ENCODE peak calls at places on chromosomes 4 and X, in six cellular contexts. One of them, this sample, is unnamed. For H3K4me1, the result is how much of the 10 kb centered on the place peaks cover.

GRCh38 chr4:42654606-42655005 is 2.3 kb downstream of the ATP8A1 start:
- DNase-seq in gastrocnemius medialis: peak
- DNase-seq in right lobe of liver: no peak
- DNase-seq in mammary epithelial cell: peak
- DNase-seq in suprapubic skin: no peak
- DNase-seq in cardiac muscle cell: peak
- DNase-seq in this sample: no peak

GRCh38 chr4:176654565-176655216 is 138.0 kb downstream of the VEGFC start:
- DNase-seq in gastrocnemius medialis: no peak
- DNase-seq in right lobe of liver: no peak
- DNase-seq in mammary epithelial cell: no peak
- DNase-seq in suprapubic skin: no peak
- DNase-seq in cardiac muscle cell: no peak
- DNase-seq in this sample: no peak

GRCh38 chrX:136212557-136213111 is 38.6 kb downstream of the MAP7D3 start:
- DNase-seq in gastrocnemius medialis: no peak
- DNase-seq in right lobe of liver: no peak
- DNase-seq in mammary epithelial cell: no peak
- DNase-seq in suprapubic skin: no peak
- DNase-seq in cardiac muscle cell: no peak
- DNase-seq in this sample: no peak

GRCh38 chr4:143281507-143282169 is 55.0 kb upstream of the GAB1 start:
- DNase-seq in gastrocnemius medialis: no peak
- DNase-seq in right lobe of liver: no peak
- DNase-seq in mammary epithelial cell: no peak
- DNase-seq in suprapubic skin: no peak
- DNase-seq in cardiac muscle cell: no peak
- DNase-seq in this sample: no peak

GRCh38 chr4:151931563-151931962 is 170.8 kb upstream of the GATB start:
- DNase-seq in gastrocnemius medialis: no peak
- DNase-seq in right lobe of liver: no peak
- DNase-seq in mammary epithelial cell: no peak
- DNase-seq in suprapubic skin: no peak
- DNase-seq in cardiac muscle cell: no peak
- DNase-seq in this sample: no peak

GRCh38 chr4:61380865-61381264 is 180.7 kb downstream of the ADGRL3 start:
- DNase-seq in gastrocnemius medialis: no peak
- DNase-seq in right lobe of liver: no peak
- DNase-seq in mammary epithelial cell: no peak
- DNase-seq in suprapubic skin: no peak
- DNase-seq in cardiac muscle cell: no peak
- DNase-seq in this sample: no peak

GRCh38 chr4:148831945-148832344 is 389.7 kb upstream of the NR3C2 start:
- DNase-seq in gastrocnemius medialis: no peak
- DNase-seq in right lobe of liver: no peak
- DNase-seq in mammary epithelial cell: peak
- DNase-seq in suprapubic skin: no peak
- DNase-seq in cardiac muscle cell: peak
- DNase-seq in this sample: no peak

GRCh38 chr4:76558391-76559235 is 123.6 kb downstream of the SHROOM3 start:
- DNase-seq in gastrocnemius medialis: no peak
- DNase-seq in right lobe of liver: no peak
- DNase-seq in mammary epithelial cell: no peak
- DNase-seq in suprapubic skin: no peak
- DNase-seq in cardiac muscle cell: no peak
- DNase-seq in this sample: no peak

GRCh38 chr4:146407669-146408084 is 114.1 kb downstream of the SLC10A7 start:
- DNase-seq in gastrocnemius medialis: no peak
- DNase-seq in right lobe of liver: no peak
- DNase-seq in mammary epithelial cell: peak
- DNase-seq in suprapubic skin: no peak
- DNase-seq in cardiac muscle cell: peak
- DNase-seq in this sample: no peak

GRCh38 chrX:139126493-139126892 is 404.0 kb upstream of the F9 start:
- DNase-seq in gastrocnemius medialis: peak
- DNase-seq in right lobe of liver: no peak
- DNase-seq in mammary epithelial cell: peak
- DNase-seq in suprapubic skin: no peak
- DNase-seq in cardiac muscle cell: no peak
- DNase-seq in this sample: peak

GRCh38 chr4:87974856-87975462 is 555 bp upstream of the SPP1 start:
- DNase-seq in gastrocnemius medialis: no peak
- DNase-seq in right lobe of liver: peak
- DNase-seq in mammary epithelial cell: peak
- DNase-seq in suprapubic skin: no peak
- DNase-seq in cardiac muscle cell: no peak
- DNase-seq in this sample: no peak

GRCh38 chr4:94550352-94550751 is 98.6 kb downstream of the PDLIM5 start:
- DNase-seq in gastrocnemius medialis: no peak
- DNase-seq in right lobe of liver: no peak
- DNase-seq in mammary epithelial cell: no peak
- DNase-seq in suprapubic skin: no peak
- DNase-seq in cardiac muscle cell: no peak
- DNase-seq in this sample: no peak
- H3K4me1 ChIP-seq in gastrocnemius medialis: under half
- H3K4me1 ChIP-seq in right lobe of liver: under half
- H3K4me1 ChIP-seq in mammary epithelial cell: under half
- H3K4me1 ChIP-seq in suprapubic skin: under half
- H3K4me1 ChIP-seq in cardiac muscle cell: half or more
- H3K4me1 ChIP-seq in this sample: under half

GRCh38 chr4:95021099-95021498 is 263.3 kb downstream of the BMPR1B start:
- DNase-seq in gastrocnemius medialis: no peak
- DNase-seq in right lobe of liver: no peak
- DNase-seq in mammary epithelial cell: no peak
- DNase-seq in suprapubic skin: no peak
- DNase-seq in cardiac muscle cell: no peak
- DNase-seq in this sample: no peak
- H3K27ac ChIP-seq in gastrocnemius medialis: no peak
- H3K27ac ChIP-seq in right lobe of liver: no peak
- H3K27ac ChIP-seq in mammary epithelial cell: no peak
- H3K27ac ChIP-seq in suprapubic skin: no peak
- H3K27ac ChIP-seq in cardiac muscle cell: no peak
- H3K27ac ChIP-seq in this sample: no peak

GRCh38 chr4:52714597-52715254 is 36.5 kb downstream of the ERVMER34-1 start:
- DNase-seq in gastrocnemius medialis: no peak
- DNase-seq in right lobe of liver: no peak
- DNase-seq in mammary epithelial cell: no peak
- DNase-seq in suprapubic skin: no peak
- DNase-seq in cardiac muscle cell: peak
- DNase-seq in this sample: no peak

GRCh38 chr4:52712172-52712990 is 38.8 kb downstream of the ERVMER34-1 start:
- DNase-seq in gastrocnemius medialis: peak
- DNase-seq in right lobe of liver: peak
- DNase-seq in mammary epithelial cell: peak
- DNase-seq in suprapubic skin: peak
- DNase-seq in cardiac muscle cell: peak
- DNase-seq in this sample: peak

GRCh38 chr4:52711834-52712171 is 39.4 kb downstream of the ERVMER34-1 start:
- DNase-seq in gastrocnemius medialis: no peak
- DNase-seq in right lobe of liver: no peak
- DNase-seq in mammary epithelial cell: no peak
- DNase-seq in suprapubic skin: no peak
- DNase-seq in cardiac muscle cell: no peak
- DNase-seq in this sample: no peak

GRCh38 chr4:52712991-52713275 is 38.3 kb downstream of the ERVMER34-1 start:
- DNase-seq in gastrocnemius medialis: no peak
- DNase-seq in right lobe of liver: no peak
- DNase-seq in mammary epithelial cell: no peak
- DNase-seq in suprapubic skin: no peak
- DNase-seq in cardiac muscle cell: no peak
- DNase-seq in this sample: no peak

DNA sequence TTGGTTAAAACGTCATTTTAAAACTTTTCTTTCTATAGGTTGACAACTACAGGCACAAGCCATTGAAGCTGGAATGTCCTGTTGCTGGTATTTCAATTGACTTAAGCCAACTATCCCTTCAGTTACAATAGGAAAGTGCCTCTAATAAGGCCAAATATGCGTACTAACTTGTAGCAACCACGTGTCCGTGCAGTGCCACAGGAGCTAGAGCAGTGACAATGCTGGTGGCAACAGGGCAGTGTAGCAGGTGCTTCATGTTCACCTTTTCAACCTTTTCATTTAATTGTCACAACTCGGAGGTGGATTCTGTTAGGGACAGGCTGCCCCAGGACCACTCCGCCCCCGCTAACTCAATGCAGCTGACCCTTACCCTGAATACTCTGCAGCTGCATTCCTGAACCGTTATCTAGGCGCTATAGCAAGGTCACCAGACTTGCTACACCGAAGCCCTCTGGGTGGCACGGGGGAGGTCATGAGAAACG is 37.7 kb downstream of the ERVMER34-1 start:
- DNase-seq in gastrocnemius medialis: peak
- DNase-seq in right lobe of liver: no peak
- DNase-seq in mammary epithelial cell: no peak
- DNase-seq in suprapubic skin: no peak
- DNase-seq in cardiac muscle cell: peak
- DNase-seq in this sample: no peak
- H3K4me3 ChIP-seq in gastrocnemius medialis: peak
- H3K4me3 ChIP-seq in right lobe of liver: peak
- H3K4me3 ChIP-seq in mammary epithelial cell: peak
- H3K4me3 ChIP-seq in suprapubic skin: peak
- H3K4me3 ChIP-seq in cardiac muscle cell: peak
- H3K4me3 ChIP-seq in this sample: peak

DNA sequence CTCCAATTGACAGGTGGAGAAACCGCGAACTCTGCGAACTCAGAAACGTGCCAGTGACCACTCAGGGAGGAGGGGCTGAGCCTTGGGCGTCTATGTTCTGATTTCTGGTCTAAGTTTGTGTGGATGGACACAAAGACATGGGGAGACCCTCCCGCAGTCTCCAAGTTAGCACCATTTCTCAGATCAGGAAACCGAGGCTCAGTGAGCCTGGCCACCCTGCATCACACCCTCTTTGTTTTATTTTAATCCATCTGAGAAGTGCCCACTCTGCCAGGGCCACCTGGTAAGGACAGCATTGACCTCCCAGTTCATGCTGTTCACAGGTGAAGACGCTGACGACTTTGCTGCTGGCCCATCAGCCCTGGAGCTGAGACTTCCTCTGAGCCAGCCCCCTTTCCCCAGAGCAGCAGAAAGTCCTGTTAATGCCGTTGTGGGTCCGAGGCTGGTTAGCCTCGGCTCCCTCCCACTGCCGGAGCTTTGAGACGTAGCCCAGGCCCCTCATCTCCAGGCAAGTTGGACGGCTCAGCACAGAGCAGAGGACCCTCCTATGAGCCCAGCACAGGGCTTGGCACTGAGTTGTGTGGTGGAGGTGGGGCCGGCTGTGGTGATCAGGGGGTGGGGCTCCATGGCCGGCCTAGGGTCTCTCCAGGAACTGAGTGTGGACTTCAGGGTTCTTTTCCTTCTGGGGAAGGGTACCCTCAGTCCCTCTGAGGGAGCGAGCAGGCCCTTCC is 43.7 kb downstream of the PSAPL1 start:
- DNase-seq in gastrocnemius medialis: no peak
- DNase-seq in right lobe of liver: no peak
- DNase-seq in mammary epithelial cell: no peak
- DNase-seq in suprapubic skin: no peak
- DNase-seq in cardiac muscle cell: no peak
- DNase-seq in this sample: no peak
- H3K4me1 ChIP-seq in gastrocnemius medialis: under half
- H3K4me1 ChIP-seq in right lobe of liver: under half
- H3K4me1 ChIP-seq in mammary epithelial cell: under half
- H3K4me1 ChIP-seq in suprapubic skin: under half
- H3K4me1 ChIP-seq in cardiac muscle cell: under half
- H3K4me1 ChIP-seq in this sample: under half

DNA sequence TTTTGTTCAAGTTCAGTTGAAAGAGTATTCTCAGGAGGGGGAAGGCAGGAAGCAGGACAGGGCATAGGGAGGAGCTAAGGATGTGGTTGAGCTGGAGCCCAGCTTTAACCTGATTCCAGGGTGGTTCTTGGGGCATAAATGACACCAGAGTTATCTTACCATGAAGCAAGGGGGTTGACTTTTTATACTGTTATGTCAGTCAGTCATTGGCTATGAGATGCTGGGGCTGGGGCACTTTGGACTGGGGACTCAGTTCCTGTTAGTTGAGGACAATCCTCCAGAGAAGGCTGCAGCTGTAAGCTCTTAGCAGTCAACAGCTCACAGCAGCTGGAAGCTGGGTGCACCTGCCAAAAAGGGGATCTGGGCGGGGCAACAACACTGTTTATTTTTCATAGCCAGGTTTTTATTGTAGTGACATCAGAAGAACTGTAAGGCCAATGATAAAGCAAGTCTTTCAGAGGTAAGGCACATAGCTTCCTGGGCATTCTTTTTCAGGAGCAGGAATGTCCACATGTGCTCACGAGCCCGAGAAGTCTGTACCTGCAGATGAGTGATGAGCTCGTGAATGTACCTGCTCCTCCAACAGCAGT is 78.5 kb downstream of the MID1IP1 start:
- DNase-seq in gastrocnemius medialis: peak
- DNase-seq in right lobe of liver: no peak
- DNase-seq in mammary epithelial cell: peak
- DNase-seq in suprapubic skin: no peak
- DNase-seq in cardiac muscle cell: no peak
- DNase-seq in this sample: no peak
- H3K27ac ChIP-seq in gastrocnemius medialis: peak
- H3K27ac ChIP-seq in right lobe of liver: no peak
- H3K27ac ChIP-seq in mammary epithelial cell: no peak
- H3K27ac ChIP-seq in suprapubic skin: no peak
- H3K27ac ChIP-seq in cardiac muscle cell: no peak
- H3K27ac ChIP-seq in this sample: no peak

GRCh38 chr4:153248641-153249198 is 44.5 kb downstream of the TRIM2 start:
- DNase-seq in gastrocnemius medialis: no peak
- DNase-seq in right lobe of liver: peak
- DNase-seq in mammary epithelial cell: no peak
- DNase-seq in suprapubic skin: peak
- DNase-seq in cardiac muscle cell: no peak
- DNase-seq in this sample: no peak
- H3K4me3 ChIP-seq in gastrocnemius medialis: peak
- H3K4me3 ChIP-seq in right lobe of liver: peak
- H3K4me3 ChIP-seq in mammary epithelial cell: peak
- H3K4me3 ChIP-seq in suprapubic skin: peak
- H3K4me3 ChIP-seq in cardiac muscle cell: peak
- H3K4me3 ChIP-seq in this sample: peak

DNA sequence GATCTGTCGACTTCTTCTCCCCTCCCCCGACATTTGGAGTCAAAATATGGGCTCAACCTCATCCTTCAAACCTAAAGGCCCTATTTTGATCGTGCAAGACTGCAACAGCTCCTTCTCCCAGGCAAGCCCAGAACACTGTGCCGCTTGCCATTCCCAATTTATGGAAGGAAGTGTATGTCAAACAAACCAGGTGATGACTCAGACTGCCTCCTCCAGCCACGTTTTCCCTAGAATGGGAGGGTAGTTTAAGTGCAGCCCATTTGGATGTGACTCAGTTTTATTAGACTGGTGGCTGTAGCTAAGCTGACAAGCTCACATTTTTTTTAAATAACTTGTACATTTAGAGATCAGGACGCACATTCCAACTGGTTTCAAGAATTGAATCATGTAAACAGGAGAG is 570.4 kb upstream of the DIPK2B start:
- DNase-seq in gastrocnemius medialis: no peak
- DNase-seq in right lobe of liver: no peak
- DNase-seq in mammary epithelial cell: peak
- DNase-seq in suprapubic skin: no peak
- DNase-seq in cardiac muscle cell: peak
- DNase-seq in this sample: no peak
- H3K4me1 ChIP-seq in gastrocnemius medialis: under half
- H3K4me1 ChIP-seq in right lobe of liver: under half
- H3K4me1 ChIP-seq in mammary epithelial cell: under half
- H3K4me1 ChIP-seq in suprapubic skin: under half
- H3K4me1 ChIP-seq in cardiac muscle cell: under half
- H3K4me1 ChIP-seq in this sample: under half